ENCODE peak calls at places on chromosomes 6 and 20, in ten cellular contexts. One of them, this sample, is unnamed.

GRCh38 chr6:53165333-53165732 is 16.7 kb upstream of the GCM1 start:
- DNase-seq in stromal cell of bone marrow: no peak
- DNase-seq in HFF-Myc: no peak
- DNase-seq in T1000: no peak
- DNase-seq in AG04450: peak; percentile 34
- DNase-seq in heart right ventricle: no peak
- DNase-seq in stimulated activated CD4-positive, alpha-beta T cell treated with anti-CD3 and anti-CD28 coated beads, Interleukin-4, amount 100 ng/mL, for 48 hours: no peak
- DNase-seq in NCI-H748 treated with DMSO at 0.1 percent for 48 hours: no peak
- DNase-seq in midbrain: no peak
- DNase-seq in tibial nerve: no peak
- DNase-seq in this sample: no peak

GRCh38 chr20:14951105-14951504 is 613.7 kb upstream of the FLRT3 start:
- DNase-seq in HFF-Myc: no peak
- DNase-seq in heart right ventricle: no peak
- DNase-seq in NCI-H748 treated with DMSO at 0.1 percent for 48 hours: no peak
- DNase-seq in tibial nerve: no peak
- DNase-seq in T1000: no peak
- DNase-seq in AG04450: no peak
- DNase-seq in stromal cell of bone marrow: no peak
- DNase-seq in stimulated activated CD4-positive, alpha-beta T cell treated with anti-CD3 and anti-CD28 coated beads, Interleukin-4, amount 100 ng/mL, for 48 hours: no peak
- DNase-seq in midbrain: no peak
- DNase-seq in this sample: no peak

GRCh38 chr6:15266423-15266996 is 20.6 kb downstream of the JARID2 start:
- DNase-seq in tibial nerve: no peak
- DNase-seq in HFF-Myc: no peak
- DNase-seq in stimulated activated CD4-positive, alpha-beta T cell treated with anti-CD3 and anti-CD28 coated beads, Interleukin-4, amount 100 ng/mL, for 48 hours: no peak
- DNase-seq in AG04450: no peak
- DNase-seq in T1000: no peak
- DNase-seq in NCI-H748 treated with DMSO at 0.1 percent for 48 hours: no peak
- DNase-seq in stromal cell of bone marrow: no peak
- DNase-seq in midbrain: peak; percentile 32
- DNase-seq in heart right ventricle: peak; percentile 45
- DNase-seq in this sample: no peak

GRCh38 chr20:45783656-45784294 is 7.9 kb downstream of the WFDC3 start:
- DNase-seq in HFF-Myc: no peak
- DNase-seq in stimulated activated CD4-positive, alpha-beta T cell treated with anti-CD3 and anti-CD28 coated beads, Interleukin-4, amount 100 ng/mL, for 48 hours: no peak
- DNase-seq in stromal cell of bone marrow: no peak
- DNase-seq in NCI-H748 treated with DMSO at 0.1 percent for 48 hours: no peak
- DNase-seq in T1000: no peak
- DNase-seq in tibial nerve: no peak
- DNase-seq in midbrain: peak; percentile 20
- DNase-seq in AG04450: no peak
- DNase-seq in heart right ventricle: peak; percentile 38
- DNase-seq in this sample: no peak

GRCh38 chr6:146295695-146296094 is 247.9 kb upstream of the RAB32 start:
- DNase-seq in HFF-Myc: no peak
- DNase-seq in midbrain: no peak
- DNase-seq in stimulated activated CD4-positive, alpha-beta T cell treated with anti-CD3 and anti-CD28 coated beads, Interleukin-4, amount 100 ng/mL, for 48 hours: no peak
- DNase-seq in heart right ventricle: no peak
- DNase-seq in tibial nerve: no peak
- DNase-seq in T1000: no peak
- DNase-seq in AG04450: no peak
- DNase-seq in stromal cell of bone marrow: no peak
- DNase-seq in NCI-H748 treated with DMSO at 0.1 percent for 48 hours: no peak
- DNase-seq in this sample: no peak

GRCh38 chr20:63822276-63822696 is 8.8 kb downstream of the ZBTB46 start:
- DNase-seq in stromal cell of bone marrow: no peak
- DNase-seq in NCI-H748 treated with DMSO at 0.1 percent for 48 hours: no peak
- DNase-seq in stimulated activated CD4-positive, alpha-beta T cell treated with anti-CD3 and anti-CD28 coated beads, Interleukin-4, amount 100 ng/mL, for 48 hours: no peak
- DNase-seq in HFF-Myc: no peak
- DNase-seq in midbrain: peak; percentile 12
- DNase-seq in tibial nerve: no peak
- DNase-seq in AG04450: no peak
- DNase-seq in T1000: no peak
- DNase-seq in heart right ventricle: no peak
- DNase-seq in this sample: no peak

GRCh38 chr6:33160728-33161323 is 31.4 kb downstream of the COL11A2 start:
- DNase-seq in tibial nerve: peak; percentile 23
- DNase-seq in T1000: peak; percentile 75
- DNase-seq in HFF-Myc: peak; percentile 33
- DNase-seq in stimulated activated CD4-positive, alpha-beta T cell treated with anti-CD3 and anti-CD28 coated beads, Interleukin-4, amount 100 ng/mL, for 48 hours: no peak
- DNase-seq in midbrain: no peak
- DNase-seq in AG04450: peak; percentile 44
- DNase-seq in NCI-H748 treated with DMSO at 0.1 percent for 48 hours: no peak
- DNase-seq in stromal cell of bone marrow: peak; percentile 96
- DNase-seq in heart right ventricle: no peak
- DNase-seq in this sample: no peak

GRCh38 chr20:48635791-48636267 is 192.0 kb downstream of the PREX1 start:
- DNase-seq in NCI-H748 treated with DMSO at 0.1 percent for 48 hours: no peak
- DNase-seq in tibial nerve: no peak
- DNase-seq in T1000: peak; percentile 63
- DNase-seq in midbrain: peak; percentile 59
- DNase-seq in AG04450: no peak
- DNase-seq in stromal cell of bone marrow: no peak
- DNase-seq in stimulated activated CD4-positive, alpha-beta T cell treated with anti-CD3 and anti-CD28 coated beads, Interleukin-4, amount 100 ng/mL, for 48 hours: peak; percentile 56
- DNase-seq in heart right ventricle: peak; percentile 40
- DNase-seq in HFF-Myc: no peak
- DNase-seq in this sample: peak; percentile 68

GRCh38 chr6:43386492-43386891 is 17.0 kb upstream of the ZNF318 start:
- DNase-seq in midbrain: peak; percentile 18
- DNase-seq in heart right ventricle: no peak
- DNase-seq in NCI-H748 treated with DMSO at 0.1 percent for 48 hours: peak; percentile 78
- DNase-seq in stimulated activated CD4-positive, alpha-beta T cell treated with anti-CD3 and anti-CD28 coated beads, Interleukin-4, amount 100 ng/mL, for 48 hours: no peak
- DNase-seq in tibial nerve: no peak
- DNase-seq in T1000: no peak
- DNase-seq in stromal cell of bone marrow: no peak
- DNase-seq in HFF-Myc: no peak
- DNase-seq in AG04450: no peak
- DNase-seq in this sample: no peak

GRCh38 chr6:28105286-28105685 is 19.1 kb upstream of the ZSCAN16 start:
- DNase-seq in heart right ventricle: no peak
- DNase-seq in midbrain: no peak
- DNase-seq in HFF-Myc: no peak
- DNase-seq in tibial nerve: no peak
- DNase-seq in stromal cell of bone marrow: no peak
- DNase-seq in stimulated activated CD4-positive, alpha-beta T cell treated with anti-CD3 and anti-CD28 coated beads, Interleukin-4, amount 100 ng/mL, for 48 hours: no peak
- DNase-seq in AG04450: no peak
- DNase-seq in NCI-H748 treated with DMSO at 0.1 percent for 48 hours: peak; percentile 58
- DNase-seq in T1000: no peak
- DNase-seq in this sample: no peak

GRCh38 chr6:47743744-47744143 is 38.1 kb upstream of the OPN5 start:
- DNase-seq in HFF-Myc: no peak
- DNase-seq in AG04450: no peak
- DNase-seq in midbrain: no peak
- DNase-seq in stimulated activated CD4-positive, alpha-beta T cell treated with anti-CD3 and anti-CD28 coated beads, Interleukin-4, amount 100 ng/mL, for 48 hours: no peak
- DNase-seq in heart right ventricle: no peak
- DNase-seq in NCI-H748 treated with DMSO at 0.1 percent for 48 hours: no peak
- DNase-seq in T1000: no peak
- DNase-seq in tibial nerve: no peak
- DNase-seq in stromal cell of bone marrow: peak; percentile 36
- DNase-seq in this sample: no peak

GRCh38 chr20:37651932-37652331 is 41.9 kb upstream of the CTNNBL1 start:
- DNase-seq in HFF-Myc: no peak
- DNase-seq in NCI-H748 treated with DMSO at 0.1 percent for 48 hours: no peak
- DNase-seq in heart right ventricle: peak; percentile 26
- DNase-seq in T1000: no peak
- DNase-seq in midbrain: no peak
- DNase-seq in tibial nerve: no peak
- DNase-seq in AG04450: no peak
- DNase-seq in stimulated activated CD4-positive, alpha-beta T cell treated with anti-CD3 and anti-CD28 coated beads, Interleukin-4, amount 100 ng/mL, for 48 hours: peak; percentile 28
- DNase-seq in stromal cell of bone marrow: no peak
- DNase-seq in this sample: no peak

GRCh38 chr6:5435449-5435848 is 174.1 kb downstream of the FARS2 start:
- DNase-seq in midbrain: no peak
- DNase-seq in stromal cell of bone marrow: peak; percentile 55
- DNase-seq in heart right ventricle: no peak
- DNase-seq in stimulated activated CD4-positive, alpha-beta T cell treated with anti-CD3 and anti-CD28 coated beads, Interleukin-4, amount 100 ng/mL, for 48 hours: no peak
- DNase-seq in HFF-Myc: no peak
- DNase-seq in T1000: no peak
- DNase-seq in tibial nerve: no peak
- DNase-seq in AG04450: no peak
- DNase-seq in NCI-H748 treated with DMSO at 0.1 percent for 48 hours: no peak
- DNase-seq in this sample: no peak

GRCh38 chr6:144588674-144589325 is 303.7 kb downstream of the UTRN start:
- DNase-seq in stromal cell of bone marrow: no peak
- DNase-seq in heart right ventricle: no peak
- DNase-seq in tibial nerve: no peak
- DNase-seq in midbrain: no peak
- DNase-seq in HFF-Myc: no peak
- DNase-seq in stimulated activated CD4-positive, alpha-beta T cell treated with anti-CD3 and anti-CD28 coated beads, Interleukin-4, amount 100 ng/mL, for 48 hours: no peak
- DNase-seq in T1000: no peak
- DNase-seq in AG04450: no peak
- DNase-seq in NCI-H748 treated with DMSO at 0.1 percent for 48 hours: no peak
- DNase-seq in this sample: no peak

GRCh38 chr6:42441059-42441471 is 10.7 kb downstream of the TRERF1 start:
- DNase-seq in heart right ventricle: no peak
- DNase-seq in stimulated activated CD4-positive, alpha-beta T cell treated with anti-CD3 and anti-CD28 coated beads, Interleukin-4, amount 100 ng/mL, for 48 hours: no peak
- DNase-seq in NCI-H748 treated with DMSO at 0.1 percent for 48 hours: no peak
- DNase-seq in HFF-Myc: no peak
- DNase-seq in midbrain: no peak
- DNase-seq in AG04450: peak; percentile 57
- DNase-seq in tibial nerve: no peak
- DNase-seq in T1000: no peak
- DNase-seq in stromal cell of bone marrow: no peak
- DNase-seq in this sample: no peak

GRCh38 chr6:70841115-70841514 is 115.7 kb downstream of the B3GAT2 start:
- DNase-seq in HFF-Myc: peak; percentile 60
- DNase-seq in T1000: no peak
- DNase-seq in tibial nerve: no peak
- DNase-seq in stromal cell of bone marrow: no peak
- DNase-seq in heart right ventricle: no peak
- DNase-seq in AG04450: no peak
- DNase-seq in midbrain: no peak
- DNase-seq in stimulated activated CD4-positive, alpha-beta T cell treated with anti-CD3 and anti-CD28 coated beads, Interleukin-4, amount 100 ng/mL, for 48 hours: no peak
- DNase-seq in NCI-H748 treated with DMSO at 0.1 percent for 48 hours: no peak
- DNase-seq in this sample: no peak

GRCh38 chr6:101705866-101706265 is 312.4 kb downstream of the GRIK2 start:
- DNase-seq in midbrain: no peak
- DNase-seq in AG04450: no peak
- DNase-seq in heart right ventricle: no peak
- DNase-seq in stromal cell of bone marrow: no peak
- DNase-seq in NCI-H748 treated with DMSO at 0.1 percent for 48 hours: no peak
- DNase-seq in stimulated activated CD4-positive, alpha-beta T cell treated with anti-CD3 and anti-CD28 coated beads, Interleukin-4, amount 100 ng/mL, for 48 hours: no peak
- DNase-seq in HFF-Myc: no peak
- DNase-seq in T1000: no peak
- DNase-seq in tibial nerve: no peak
- DNase-seq in this sample: no peak

This sample was measured in natural killer cell treated with Interleukin-12 subunit alpha and Interleukin-12 subunit beta and Interleukin-15 and Interleukin-18, amount 100 ng/mL, for 72 hours.